ENCODE peak calls at places on chromosomes 3 and 15, in five cellular contexts. O, C, T, H and G are unnamed samples.

GRCh38 chr3:154081305-154081704 is 39.9 kb upstream of the ARHGEF26 start:
- DNase-seq in H (no peak), C (no peak), T (no peak), O (no peak), G (no peak)

GRCh38 chr3:112261742-112262141 is 32.3 kb downstream of the SLC9C1 start:
- DNase-seq in T (no peak), H (no peak), O (no peak), C (no peak), G (no peak)

GRCh38 chr3:43162573-43163084 is 56.8 kb upstream of the POMGNT2 start:
- DNase-seq in H (no peak), C (peak; percentile 44), O (no peak), T (no peak), G (no peak)

GRCh38 chr15:60351066-60351465 is 46.7 kb downstream of the ANXA2 start:
- DNase-seq in H (no peak), C (no peak), O (no peak), T (no peak), G (no peak)

GRCh38 chr3:105564546-105565288 is 198.0 kb downstream of the ALCAM start:
- DNase-seq in O (no peak), H (no peak), T (no peak), C (no peak), G (no peak)

GRCh38 chr15:63357657-63358161 is 23.9 kb downstream of the CA12 start:
- DNase-seq in C (no peak), T (no peak), H (no peak), O (no peak), G (no peak)

GRCh38 chr15:31494786-31495185 is 168.2 kb downstream of the KLF13 start:
- DNase-seq in O (no peak), H (no peak), C (no peak), T (no peak), G (no peak)

GRCh38 chr15:34014556-34014955 is 24.4 kb downstream of the AVEN start:
- DNase-seq in C (no peak), H (no peak), T (no peak), O (no peak), G (no peak)

GRCh38 chr3:46276497-46277099 is 34.3 kb downstream of the CCR3 start:
- DNase-seq in T (no peak), C (peak; percentile 65), H (peak; percentile 52), O (no peak), G (peak; percentile 63)